ENCODE peak calls at places on chromosomes 16 and 17, in ten cellular contexts. L is body of pancreas, W is GM19239, Q is NCI-H2227 treated with DMSO at 0.1 percent for 48 hours, X is tibial artery, O is DND-41, E is mammary epithelial cell, V is T1000, Y is caudate nucleus, D is EH. P is an unnamed sample.

GRCh38 chr16:51670527-51670926 is 519.5 kb upstream of the SALL1 start:
- DNase-seq in L (no peak), W (no peak), Q (no peak), X (no peak), O (no peak), E (no peak), V (no peak), Y (no peak), D (no peak), P (no peak)

GRCh38 chr16:2827481-2827790 is 2.7 kb upstream of the ZG16B start:
- DNase-seq in L (no peak), W (no peak), Q (no peak), X (no peak), O (no peak), E (no peak), V (no peak), Y (no peak), D (no peak), P (peak)

GRCh38 chr16:52812945-52813556 is 239.6 kb downstream of the CHD9NB start:
- DNase-seq in L (no peak), W (no peak), Q (no peak), X (no peak), O (no peak), E (peak), V (peak), Y (no peak), D (peak), P (no peak)

GRCh38 chr16:53090271-53090590 is 35.4 kb downstream of the CHD9 start:
- DNase-seq in L (no peak), W (no peak), Q (no peak), X (no peak), O (no peak), E (no peak), V (no peak), Y (no peak), D (no peak), P (no peak)

GRCh38 chr17:8001976-8002645 is at the start of gene GUCY2D:
- DNase-seq in L (no peak), W (no peak), Q (no peak), X (no peak), O (no peak), E (no peak), V (no peak), Y (no peak), D (no peak), P (no peak)

GRCh38 chr16:68992521-68992920 is 112.9 kb upstream of the HAS3 start:
- DNase-seq in L (no peak), W (no peak), Q (no peak), X (no peak), O (no peak), E (peak), V (no peak), Y (no peak), D (peak), P (no peak)

GRCh38 chr16:71919033-71919432 is 23.7 kb downstream of the IST1 start:
- DNase-seq in L (no peak), W (peak), Q (no peak), X (no peak), O (no peak), E (no peak), V (no peak), Y (no peak), D (no peak), P (no peak)

GRCh38 chr16:17053536-17054160 is 417.1 kb downstream of the XYLT1 start:
- DNase-seq in L (no peak), W (no peak), Q (no peak), X (no peak), O (no peak), E (no peak), V (no peak), Y (no peak), D (no peak), P (no peak)

GRCh38 chr16:84040206-84040822 is 2.3 kb downstream of the SLC38A8 start:
- DNase-seq in L (no peak), W (no peak), Q (no peak), X (no peak), O (no peak), E (no peak), V (no peak), Y (no peak), D (no peak), P (no peak)

GRCh38 chr17:57662021-57662420 is 83.1 kb downstream of the CCDC182 start:
- DNase-seq in L (no peak), W (no peak), Q (no peak), X (no peak), O (no peak), E (no peak), V (no peak), Y (no peak), D (no peak), P (no peak)

GRCh38 chr16:54938351-54939346 is 8.0 kb downstream of the IRX5 start:
- DNase-seq in L (no peak), W (no peak), Q (no peak), X (no peak), O (no peak), E (peak), V (no peak), Y (no peak), D (no peak), P (no peak)

GRCh38 chr16:47461598-47462266 is 601 bp downstream of the PHKB start:
- DNase-seq in L (peak), W (no peak), Q (no peak), X (no peak), O (peak), E (peak), V (no peak), Y (no peak), D (peak), P (no peak)

GRCh38 chr17:3687949-3688614 is 7.9 kb downstream of the P2RX5 start:
- DNase-seq in L (no peak), W (no peak), Q (no peak), X (no peak), O (no peak), E (no peak), V (no peak), Y (no peak), D (no peak), P (no peak)

GRCh38 chr16:56356276-56357241 is 68.8 kb downstream of the AMFR start:
- DNase-seq in L (peak), W (peak), Q (peak), X (peak), O (no peak), E (peak), V (no peak), Y (no peak), D (peak), P (peak)

GRCh38 chr16:10265770-10266615 is 83.8 kb upstream of the GRIN2A start:
- DNase-seq in L (no peak), W (no peak), Q (no peak), X (peak), O (no peak), E (no peak), V (no peak), Y (no peak), D (no peak), P (no peak)

GRCh38 chr17:869567-870530 is 87.7 kb downstream of the MRM3 start:
- DNase-seq in L (peak), W (no peak), Q (no peak), X (peak), O (no peak), E (peak), V (peak), Y (no peak), D (peak), P (peak)

GRCh38 chr17:47981462-47981861 is 10.5 kb downstream of the CDK5RAP3 start:
- DNase-seq in L (no peak), W (no peak), Q (no peak), X (no peak), O (peak), E (no peak), V (no peak), Y (no peak), D (no peak), P (no peak)

GRCh38 chr17:77105706-77106105 is 35.1 kb upstream of the SEC14L1 start:
- DNase-seq in L (no peak), W (no peak), Q (no peak), X (no peak), O (no peak), E (no peak), V (no peak), Y (no peak), D (no peak), P (no peak)

GRCh38 chr16:88639231-88640038 is 1.1 kb downstream of the IL17C start:
- DNase-seq in L (peak), W (no peak), Q (no peak), X (no peak), O (no peak), E (no peak), V (no peak), Y (no peak), D (peak), P (no peak)

GRCh38 chr16:28309811-28310311 is 17.5 kb downstream of the SBK1 start:
- DNase-seq in L (no peak), W (no peak), Q (no peak), X (no peak), O (peak), E (no peak), V (no peak), Y (no peak), D (no peak), P (no peak)

GRCh38 chr17:71900830-71901229 is 220.0 kb upstream of the SOX9 start:
- DNase-seq in L (no peak), W (no peak), Q (peak), X (no peak), O (no peak), E (peak), V (peak), Y (no peak), D (peak), P (no peak)

GRCh38 chr17:74646231-74646630 is 22.7 kb upstream of the CD300E start:
- DNase-seq in L (no peak), W (no peak), Q (no peak), X (no peak), O (no peak), E (peak), V (no peak), Y (no peak), D (no peak), P (no peak)

GRCh38 chr17:16922386-16923096 is 49.4 kb downstream of the TNFRSF13B start:
- DNase-seq in L (no peak), W (no peak), Q (no peak), X (no peak), O (no peak), E (no peak), V (no peak), Y (no peak), D (peak), P (no peak)

GRCh38 chr16:16004314-16004749 is 54.9 kb downstream of the ABCC1 start:
- DNase-seq in L (no peak), W (no peak), Q (no peak), X (no peak), O (no peak), E (no peak), V (no peak), Y (no peak), D (peak), P (no peak)

GRCh38 chr16:69199382-69199781 is 12.4 kb downstream of the SNTB2 start:
- DNase-seq in L (no peak), W (no peak), Q (no peak), X (no peak), O (no peak), E (peak), V (no peak), Y (no peak), D (peak), P (peak)

GRCh38 chr17:57956311-57957119 is 1.3 kb upstream of the CUEDC1 start:
- DNase-seq in L (no peak), W (peak), Q (no peak), X (peak), O (peak), E (no peak), V (no peak), Y (no peak), D (no peak), P (no peak)

GRCh38 chr16:89401641-89402445 is 88.5 kb downstream of the ANKRD11 start:
- DNase-seq in L (no peak), W (no peak), Q (peak), X (no peak), O (no peak), E (no peak), V (no peak), Y (no peak), D (peak), P (no peak)

GRCh38 chr17:64706224-64707076 is 44.3 kb upstream of the SMURF2 start:
- DNase-seq in L (no peak), W (no peak), Q (no peak), X (no peak), O (no peak), E (peak), V (no peak), Y (no peak), D (peak), P (no peak)

GRCh38 chr16:57041182-57042156 is 50.9 kb upstream of the CPNE2 start:
- DNase-seq in L (peak), W (no peak), Q (no peak), X (no peak), O (no peak), E (no peak), V (no peak), Y (no peak), D (no peak), P (no peak)

GRCh38 chr16:66087308-66087707 is 279.2 kb upstream of the CDH5 start:
- DNase-seq in L (no peak), W (no peak), Q (no peak), X (no peak), O (no peak), E (no peak), V (no peak), Y (no peak), D (no peak), P (no peak)

GRCh38 chr16:56145369-56145768 is 45.9 kb upstream of the GNAO1 start:
- DNase-seq in L (no peak), W (no peak), Q (no peak), X (no peak), O (no peak), E (no peak), V (no peak), Y (no peak), D (no peak), P (no peak)

P was measured in psoas muscle.